ENCODE peak calls at places on chromosomes 6 and 20, in five cellular contexts. S is stimulated activated CD4-positive, alpha-beta T cell treated with anti-CD3 and anti-CD28 coated beads, Interleukin-15, amount 100 ng/mL, for 1 hour; A is MM.1S; U is CD8-positive, alpha-beta T cell; J is substantia nigra. X is an unnamed sample.

GRCh38 chr20:63681609-63682142 is 14.8 kb upstream of the TNFRSF6B start:
- DNase-seq in A (no peak), U (no peak), S (no peak), J (no peak), X (peak; percentile 27)

GRCh38 chr6:169883316-169883715 is 131.9 kb downstream of the ERMARD start:
- DNase-seq in S (no peak), J (no peak), U (peak; percentile 23), A (no peak), X (no peak)

GRCh38 chr6:139164001-139164400 is 29.1 kb downstream of the HECA start:
- DNase-seq in U (no peak), J (no peak), S (no peak), A (no peak), X (no peak)

GRCh38 chr20:37007898-37008649 is 56.6 kb upstream of the SAMHD1 start:
- DNase-seq in U (peak; percentile 57), J (no peak), S (no peak), A (peak; percentile 13), X (no peak)

GRCh38 chr20:25223179-25223661 is 24.7 kb upstream of the PYGB start:
- DNase-seq in J (no peak), S (no peak), U (no peak), A (no peak), X (no peak)

GRCh38 chr6:155309150-155309549 is 5.1 kb downstream of the TFB1M start:
- DNase-seq in J (no peak), U (no peak), A (no peak), S (no peak), X (no peak)

GRCh38 chr6:16095180-16095579 is 33.7 kb upstream of the MYLIP start:
- DNase-seq in A (no peak), S (no peak), U (no peak), J (no peak), X (no peak)

GRCh38 chr6:108453601-108454157 is 107.0 kb upstream of the FOXO3 start:
- DNase-seq in U (no peak), S (no peak), A (peak; percentile 85), J (no peak), X (no peak)

GRCh38 chr20:891121-892080 is 24.7 kb downstream of the ANGPT4 start:
- DNase-seq in A (no peak), J (peak; percentile 64), S (no peak), U (no peak), X (peak; percentile 83)

GRCh38 chr6:109714611-109715010 is 23.5 kb downstream of the FIG4 start:
- DNase-seq in J (no peak), U (no peak), A (no peak), S (no peak), X (no peak)